ENCODE peak calls at places on chromosomes 7 and 10, in six cellular contexts. One of them, this sample, is unnamed.

GRCh38 chr7:149005427-149006344 is 22.6 kb downstream of the PDIA4 start:
- DNase-seq in GM13977: peak
- DNase-seq in HCT116: peak
- DNase-seq in Peyer's patch: peak
- DNase-seq in hypothalamus: peak
- DNase-seq in left colon: peak
- DNase-seq in this sample: no peak

GRCh38 chr10:58641095-58641531 is 128.4 kb downstream of the BICC1 start:
- DNase-seq in Peyer's patch: no peak
- DNase-seq in HCT116: peak
- DNase-seq in left colon: no peak
- DNase-seq in hypothalamus: no peak
- DNase-seq in GM13977: no peak
- DNase-seq in this sample: no peak

GRCh38 chr7:37341033-37341630 is 107.5 kb downstream of the ELMO1 start:
- DNase-seq in hypothalamus: no peak
- DNase-seq in GM13977: peak
- DNase-seq in left colon: no peak
- DNase-seq in Peyer's patch: no peak
- DNase-seq in HCT116: no peak
- DNase-seq in this sample: no peak

GRCh38 chr7:67209256-67209655 is 212.6 kb downstream of the TYW1 start:
- DNase-seq in HCT116: no peak
- DNase-seq in left colon: no peak
- DNase-seq in hypothalamus: no peak
- DNase-seq in GM13977: no peak
- DNase-seq in Peyer's patch: no peak
- DNase-seq in this sample: no peak

GRCh38 chr10:80196270-80196949 is 8.9 kb downstream of the ANXA11 start:
- DNase-seq in GM13977: no peak
- DNase-seq in Peyer's patch: peak
- DNase-seq in left colon: peak
- DNase-seq in HCT116: peak
- DNase-seq in hypothalamus: no peak
- DNase-seq in this sample: no peak

GRCh38 chr10:125201108-125201524 is 40.8 kb upstream of the CTBP2 start:
- DNase-seq in Peyer's patch: no peak
- DNase-seq in hypothalamus: no peak
- DNase-seq in GM13977: peak
- DNase-seq in HCT116: peak
- DNase-seq in left colon: no peak
- DNase-seq in this sample: no peak

GRCh38 chr7:22597845-22598244 is 97.9 kb upstream of the STEAP1B start:
- DNase-seq in hypothalamus: no peak
- DNase-seq in left colon: no peak
- DNase-seq in HCT116: no peak
- DNase-seq in GM13977: no peak
- DNase-seq in Peyer's patch: no peak
- DNase-seq in this sample: no peak

GRCh38 chr10:61744469-61744868 is 81.7 kb downstream of the CABCOCO1 start:
- DNase-seq in GM13977: no peak
- DNase-seq in hypothalamus: no peak
- DNase-seq in left colon: no peak
- DNase-seq in HCT116: no peak
- DNase-seq in Peyer's patch: no peak
- DNase-seq in this sample: no peak

GRCh38 chr10:6958254-6958653 is 378.2 kb upstream of the PRKCQ start:
- DNase-seq in Peyer's patch: peak
- DNase-seq in left colon: no peak
- DNase-seq in GM13977: no peak
- DNase-seq in hypothalamus: no peak
- DNase-seq in HCT116: no peak
- DNase-seq in this sample: no peak

GRCh38 chr10:91162050-91162494 is 58.4 kb upstream of the PCGF5 start:
- DNase-seq in HCT116: no peak
- DNase-seq in left colon: no peak
- DNase-seq in hypothalamus: no peak
- DNase-seq in GM13977: no peak
- DNase-seq in Peyer's patch: no peak
- DNase-seq in this sample: no peak

GRCh38 chr7:63042730-63043511 is 955.7 kb upstream of the ZNF722 start:
- DNase-seq in GM13977: no peak
- DNase-seq in hypothalamus: no peak
- DNase-seq in left colon: no peak
- DNase-seq in Peyer's patch: no peak
- DNase-seq in HCT116: no peak
- DNase-seq in this sample: no peak

GRCh38 chr7:80542398-80542797 is 30.5 kb upstream of the GNAT3 start:
- DNase-seq in Peyer's patch: no peak
- DNase-seq in HCT116: no peak
- DNase-seq in GM13977: no peak
- DNase-seq in hypothalamus: no peak
- DNase-seq in left colon: no peak
- DNase-seq in this sample: peak

GRCh38 chr10:132100556-132101349 is 35.0 kb downstream of the JAKMIP3 start:
- DNase-seq in hypothalamus: no peak
- DNase-seq in HCT116: no peak
- DNase-seq in GM13977: no peak
- DNase-seq in left colon: no peak
- DNase-seq in Peyer's patch: no peak
- DNase-seq in this sample: no peak

GRCh38 chr7:21542891-21543527 is at the start of gene DNAH11:
- DNase-seq in HCT116: no peak
- DNase-seq in hypothalamus: no peak
- DNase-seq in GM13977: peak
- DNase-seq in left colon: no peak
- DNase-seq in Peyer's patch: no peak
- DNase-seq in this sample: no peak

GRCh38 chr10:50567384-50567783 is 56.4 kb downstream of the SGMS1 start:
- DNase-seq in GM13977: no peak
- DNase-seq in hypothalamus: no peak
- DNase-seq in left colon: no peak
- DNase-seq in Peyer's patch: no peak
- DNase-seq in HCT116: no peak
- DNase-seq in this sample: no peak

GRCh38 chr10:20492447-20492846 is 404.7 kb downstream of the NEBL start:
- DNase-seq in hypothalamus: no peak
- DNase-seq in Peyer's patch: no peak
- DNase-seq in HCT116: no peak
- DNase-seq in left colon: no peak
- DNase-seq in GM13977: no peak
- DNase-seq in this sample: no peak

GRCh38 chr7:18570890-18571478 is 75.4 kb downstream of the HDAC9 start:
- DNase-seq in Peyer's patch: no peak
- DNase-seq in hypothalamus: no peak
- DNase-seq in GM13977: no peak
- DNase-seq in left colon: no peak
- DNase-seq in HCT116: peak
- DNase-seq in this sample: peak

GRCh38 chr10:132064082-132064755 is 1.5 kb upstream of the JAKMIP3 start:
- DNase-seq in hypothalamus: no peak
- DNase-seq in GM13977: no peak
- DNase-seq in HCT116: no peak
- DNase-seq in left colon: no peak
- DNase-seq in Peyer's patch: no peak
- DNase-seq in this sample: no peak

GRCh38 chr10:109173910-109174309 is 749.4 kb downstream of the XPNPEP1 start:
- DNase-seq in left colon: no peak
- DNase-seq in Peyer's patch: no peak
- DNase-seq in HCT116: no peak
- DNase-seq in GM13977: no peak
- DNase-seq in hypothalamus: no peak
- DNase-seq in this sample: no peak

GRCh38 chr10:75984067-75984466 is 552.6 kb downstream of the LRMDA start:
- DNase-seq in Peyer's patch: no peak
- DNase-seq in hypothalamus: no peak
- DNase-seq in HCT116: no peak
- DNase-seq in GM13977: no peak
- DNase-seq in left colon: no peak
- DNase-seq in this sample: no peak

GRCh38 chr10:119365773-119366640 is 158.6 kb downstream of the GRK5 start:
- DNase-seq in Peyer's patch: no peak
- DNase-seq in GM13977: no peak
- DNase-seq in hypothalamus: no peak
- DNase-seq in HCT116: no peak
- DNase-seq in left colon: no peak
- DNase-seq in this sample: no peak

GRCh38 chr10:70232155-70232858 is 922 bp downstream of the PPA1 start:
- DNase-seq in GM13977: peak
- DNase-seq in left colon: peak
- DNase-seq in HCT116: no peak
- DNase-seq in Peyer's patch: peak
- DNase-seq in hypothalamus: peak
- DNase-seq in this sample: peak

GRCh38 chr7:27123021-27123476 is 7.5 kb downstream of the HOXA4 start:
- DNase-seq in Peyer's patch: no peak
- DNase-seq in hypothalamus: no peak
- DNase-seq in HCT116: no peak
- DNase-seq in left colon: no peak
- DNase-seq in GM13977: no peak
- DNase-seq in this sample: no peak

GRCh38 chr7:131896189-131896855 is 339.9 kb upstream of the PODXL start:
- DNase-seq in Peyer's patch: no peak
- DNase-seq in left colon: no peak
- DNase-seq in GM13977: no peak
- DNase-seq in HCT116: no peak
- DNase-seq in hypothalamus: no peak
- DNase-seq in this sample: no peak

GRCh38 chr10:5434017-5434753 is 21.8 kb downstream of the NET1 start:
- DNase-seq in left colon: no peak
- DNase-seq in Peyer's patch: no peak
- DNase-seq in hypothalamus: no peak
- DNase-seq in GM13977: no peak
- DNase-seq in HCT116: peak
- DNase-seq in this sample: no peak

GRCh38 chr7:1200045-1200444 is 32.6 kb upstream of the UNCX start:
- DNase-seq in left colon: no peak
- DNase-seq in GM13977: no peak
- DNase-seq in hypothalamus: no peak
- DNase-seq in HCT116: no peak
- DNase-seq in Peyer's patch: no peak
- DNase-seq in this sample: no peak

GRCh38 chr7:39650676-39651075 is 27.3 kb downstream of the RALA start:
- DNase-seq in left colon: no peak
- DNase-seq in GM13977: no peak
- DNase-seq in Peyer's patch: no peak
- DNase-seq in hypothalamus: no peak
- DNase-seq in HCT116: no peak
- DNase-seq in this sample: no peak

GRCh38 chr10:5887029-5887428 is 2.7 kb downstream of the ANKRD16 start:
- DNase-seq in GM13977: no peak
- DNase-seq in left colon: no peak
- DNase-seq in hypothalamus: no peak
- DNase-seq in HCT116: no peak
- DNase-seq in Peyer's patch: no peak
- DNase-seq in this sample: no peak

GRCh38 chr10:52864459-52865106 is 92.0 kb upstream of the MBL2 start:
- DNase-seq in HCT116: no peak
- DNase-seq in GM13977: no peak
- DNase-seq in Peyer's patch: no peak
- DNase-seq in hypothalamus: no peak
- DNase-seq in left colon: no peak
- DNase-seq in this sample: no peak

GRCh38 chr7:2099036-2099957 is 133.4 kb downstream of the MAD1L1 start:
- DNase-seq in Peyer's patch: peak
- DNase-seq in HCT116: no peak
- DNase-seq in GM13977: peak
- DNase-seq in hypothalamus: peak
- DNase-seq in left colon: no peak
- DNase-seq in this sample: no peak

GRCh38 chr10:11292576-11293302 is 275.1 kb downstream of the CELF2 start:
- DNase-seq in GM13977: no peak
- DNase-seq in left colon: no peak
- DNase-seq in Peyer's patch: no peak
- DNase-seq in hypothalamus: no peak
- DNase-seq in HCT116: no peak
- DNase-seq in this sample: no peak

GRCh38 chr10:84156768-84157167 is 16.8 kb upstream of the GPR15LG start:
- DNase-seq in GM13977: no peak
- DNase-seq in left colon: no peak
- DNase-seq in hypothalamus: no peak
- DNase-seq in HCT116: no peak
- DNase-seq in Peyer's patch: no peak
- DNase-seq in this sample: no peak

GRCh38 chr10:46255696-46256355 is 31.0 kb upstream of the ANTXRL start:
- DNase-seq in left colon: peak
- DNase-seq in Peyer's patch: peak
- DNase-seq in hypothalamus: peak
- DNase-seq in GM13977: peak
- DNase-seq in HCT116: peak
- DNase-seq in this sample: no peak

GRCh38 chr7:124765401-124766352 is at the start of gene GPR37:
- DNase-seq in HCT116: peak
- DNase-seq in hypothalamus: peak
- DNase-seq in Peyer's patch: no peak
- DNase-seq in left colon: peak
- DNase-seq in GM13977: peak
- DNase-seq in this sample: no peak